ENCODE peak calls at places on chromosomes 4 and X, in nine cellular contexts. T is fibroblast of lung, R is Panc1, Z is uterus, B is lower lobe of right lung, P is gastrocnemius medialis, I is pancreas, Q is left ventricle myocardium inferior, U is endodermal cell. X is an unnamed sample.

GRCh38 chr4:114606240-114606639 is 7.6 kb downstream of the UGT8 start:
- DNase-seq in T (no peak), R (no peak), Z (no peak), B (no peak), P (no peak), I (no peak), Q (no peak), U (no peak), X (peak)

GRCh38 chrX:133394765-133395164 is 20.5 kb downstream of the GPC4 start:
- DNase-seq in T (no peak), R (no peak), Z (no peak), B (no peak), P (no peak), I (no peak), Q (no peak), U (no peak), X (no peak)

GRCh38 chrX:40406330-40406859 is 174.4 kb upstream of the ATP6AP2 start:
- DNase-seq in T (no peak), R (no peak), Z (no peak), B (no peak), P (peak), I (no peak), Q (no peak), U (no peak), X (no peak)

GRCh38 chr4:165906272-165906671 is 33.2 kb downstream of the TLL1 start:
- DNase-seq in T (no peak), R (no peak), Z (no peak), B (no peak), P (no peak), I (no peak), Q (no peak), U (no peak), X (no peak)

GRCh38 chr4:166006217-166006616 is 133.2 kb downstream of the TLL1 start:
- DNase-seq in T (no peak), R (no peak), Z (no peak), B (no peak), P (no peak), I (no peak), Q (no peak), U (no peak), X (no peak)

GRCh38 chrX:39194673-39195072 is 393.4 kb downstream of the MID1IP1 start:
- DNase-seq in T (no peak), R (no peak), Z (no peak), B (no peak), P (no peak), I (no peak), Q (no peak), U (no peak), X (no peak)

GRCh38 chr4:155615054-155615887 is 51.4 kb upstream of the GUCY1A1 start:
- DNase-seq in T (no peak), R (no peak), Z (no peak), B (no peak), P (no peak), I (no peak), Q (no peak), U (no peak), X (no peak)

GRCh38 chrX:134173541-134174272 is 63.3 kb upstream of the CCDC160 start:
- DNase-seq in T (no peak), R (no peak), Z (no peak), B (no peak), P (no peak), I (no peak), Q (no peak), U (peak), X (no peak)

GRCh38 chrX:72479324-72480274 is 93.0 kb downstream of the HDAC8 start:
- DNase-seq in T (no peak), R (no peak), Z (no peak), B (no peak), P (no peak), I (no peak), Q (no peak), U (no peak), X (no peak)

GRCh38 chrX:71958281-71958675 is 47.6 kb downstream of the NHSL2 start:
- DNase-seq in T (no peak), R (no peak), Z (no peak), B (no peak), P (no peak), I (no peak), Q (no peak), U (no peak), X (no peak)

GRCh38 chr4:110165382-110166285 is 32.8 kb downstream of the ELOVL6 start:
- DNase-seq in T (peak), R (no peak), Z (no peak), B (no peak), P (no peak), I (no peak), Q (no peak), U (no peak), X (peak)

GRCh38 chrX:50812995-50813842 is 775 bp downstream of the SHROOM4 start:
- DNase-seq in T (peak), R (no peak), Z (peak), B (peak), P (no peak), I (peak), Q (peak), U (peak), X (no peak)

GRCh38 chrX:270848-271367 is 10.3 kb upstream of the PLCXD1 start:
- DNase-seq in T (no peak), R (no peak), Z (no peak), B (peak), P (no peak), I (no peak), Q (peak), U (peak), X (no peak)

GRCh38 chr4:150140774-150141400 is 62.6 kb downstream of the DCLK2 start:
- DNase-seq in T (peak), R (no peak), Z (no peak), B (no peak), P (no peak), I (no peak), Q (no peak), U (no peak), X (peak)

GRCh38 chr4:82372502-82372873 is 1.3 kb downstream of the HNRNPD start:
- DNase-seq in T (peak), R (no peak), Z (no peak), B (no peak), P (peak), I (peak), Q (no peak), U (peak), X (no peak)

GRCh38 chr4:6956434-6957147 is 47.0 kb downstream of the TBC1D14 start:
- DNase-seq in T (no peak), R (no peak), Z (no peak), B (no peak), P (no peak), I (no peak), Q (no peak), U (peak), X (no peak)

GRCh38 chrX:103811858-103812257 is 20.2 kb downstream of the RAB9B start:
- DNase-seq in T (no peak), R (no peak), Z (no peak), B (no peak), P (no peak), I (no peak), Q (no peak), U (no peak), X (no peak)

GRCh38 chrX:66675541-66675940 is 36.7 kb upstream of the EDA2R start:
- DNase-seq in T (no peak), R (no peak), Z (no peak), B (no peak), P (no peak), I (no peak), Q (no peak), U (no peak), X (no peak)

GRCh38 chrX:78119521-78120227 is 15.6 kb downstream of the PGK1 start:
- DNase-seq in T (no peak), R (no peak), Z (no peak), B (no peak), P (no peak), I (no peak), Q (no peak), U (no peak), X (no peak)
- TF ChIP-seq CTCF in T (no peak), R (peak), Z (no peak), B (no peak), P (no peak), I (no peak), Q (peak), U (peak), X (no peak)

DNA sequence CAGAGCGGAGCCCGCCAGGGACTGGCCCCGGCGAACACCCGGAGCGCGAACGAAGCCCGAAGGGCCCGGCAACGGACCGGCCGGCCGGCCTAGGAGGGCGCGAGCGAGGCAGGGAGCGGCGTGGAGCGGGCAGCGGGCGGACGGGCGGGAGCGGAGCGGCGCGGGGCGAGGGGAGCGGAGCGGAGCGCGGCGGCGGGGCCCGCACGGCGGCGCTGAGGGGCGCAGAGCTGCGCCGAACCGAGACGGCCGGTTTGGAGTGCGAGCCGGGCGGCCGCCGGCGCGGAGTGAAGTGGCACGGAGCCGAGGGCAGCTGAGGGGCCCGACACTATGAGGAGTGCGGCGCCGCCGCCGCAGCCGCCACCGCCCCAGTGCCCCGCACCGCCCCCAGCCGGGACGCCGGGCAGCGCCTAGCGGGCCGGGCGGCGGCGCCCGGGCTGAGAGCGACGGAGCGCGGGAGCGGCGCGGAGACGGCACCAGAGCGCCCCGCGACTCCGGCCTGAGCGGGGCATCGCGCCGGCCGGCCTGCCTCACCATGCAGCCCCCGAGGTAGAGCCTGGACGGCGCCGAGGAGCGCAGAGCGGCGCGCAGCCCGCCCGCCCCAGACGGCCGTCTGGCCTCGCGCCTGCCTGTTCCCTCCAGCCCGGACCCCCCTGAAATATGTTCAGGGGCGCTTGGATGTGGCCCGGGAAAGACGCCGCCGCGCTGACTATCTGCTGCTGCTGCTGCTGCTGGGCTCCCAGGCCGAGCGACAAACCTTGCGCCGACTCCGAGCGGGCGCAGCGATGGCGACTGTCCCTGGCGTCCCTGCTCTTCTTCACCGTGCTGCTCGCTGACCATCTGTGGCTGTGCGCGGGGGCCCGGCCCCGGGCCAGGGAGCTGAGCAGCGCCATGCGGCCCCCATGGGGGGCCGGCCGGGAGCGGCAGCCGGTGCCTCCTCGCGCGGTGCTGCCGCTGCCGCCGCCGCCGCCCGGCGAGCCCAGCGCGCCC is 793 bp downstream of the NALF2 start:
- DNase-seq in T (no peak), R (no peak), Z (no peak), B (no peak), P (no peak), I (no peak), Q (no peak), U (peak), X (no peak)
- H3K27ac ChIP-seq in T (no peak), R (no peak), Z (no peak), B (no peak), P (no peak), I (no peak), Q (peak), U (no peak), X (no peak)

GRCh38 chrX:131747173-131747572 is 203.3 kb downstream of the OR13H1 start:
- DNase-seq in T (no peak), R (peak), Z (peak), B (no peak), P (no peak), I (peak), Q (no peak), U (no peak), X (no peak)
- TF ChIP-seq CTCF in T (no peak), R (peak), Z (peak), B (no peak), P (peak), I (no peak), Q (no peak), U (no peak), X (no peak)

GRCh38 chr4:1044469-1045192 is 33.2 kb downstream of the FGFRL1 start:
- DNase-seq in T (no peak), R (no peak), Z (peak), B (peak), P (no peak), I (peak), Q (no peak), U (peak), X (no peak)
- H3K27ac ChIP-seq in T (peak), R (peak), Z (peak), B (no peak), P (no peak), I (no peak), Q (no peak), U (no peak), X (peak)

GRCh38 chr4:132646186-132646585 is 502.9 kb upstream of the PCDH10 start:
- DNase-seq in T (no peak), R (no peak), Z (no peak), B (no peak), P (no peak), I (no peak), Q (no peak), U (no peak), X (no peak)

DNA sequence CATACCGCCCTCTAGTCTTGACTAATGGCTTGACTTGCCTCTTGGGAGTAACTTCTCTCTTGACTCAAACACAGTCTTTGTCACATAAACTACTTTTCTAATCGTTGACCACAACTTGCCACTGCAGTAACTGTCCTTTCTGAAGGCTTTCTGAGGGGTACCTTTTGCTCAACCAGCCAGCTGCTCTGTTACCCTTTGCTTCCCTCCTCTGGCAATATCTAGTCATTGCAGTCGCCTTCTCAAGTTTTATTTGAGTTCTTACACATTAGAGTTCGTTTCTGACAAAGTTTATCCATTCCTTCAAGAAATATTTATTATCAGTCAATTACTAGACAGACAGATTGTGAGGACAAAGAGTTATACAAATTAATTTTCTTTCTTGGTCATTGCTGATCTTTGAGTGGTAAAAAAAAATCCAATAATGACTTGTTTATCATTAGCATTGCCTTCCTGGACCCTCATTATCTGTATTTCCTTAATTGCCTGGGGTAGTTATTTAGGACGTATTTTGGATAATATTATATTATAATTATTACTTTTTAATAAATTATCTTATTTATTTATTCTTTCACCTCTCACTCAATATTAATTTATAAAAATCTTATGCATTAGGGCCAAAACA is 506.8 kb upstream of the PCDH10 start:
- DNase-seq in T (peak), R (peak), Z (no peak), B (no peak), P (no peak), I (peak), Q (no peak), U (peak), X (peak)
- TF ChIP-seq CTCF in T (peak), R (peak), Z (peak), B (peak), P (no peak), I (no peak), Q (peak), U (peak), X (peak)

GRCh38 chr4:47413515-47413914 is 50.0 kb downstream of the COMMD8 start:
- DNase-seq in T (no peak), R (no peak), Z (no peak), B (no peak), P (no peak), I (no peak), Q (no peak), U (no peak), X (no peak)
- H3K27ac ChIP-seq in T (no peak), R (no peak), Z (no peak), B (no peak), P (no peak), I (no peak), Q (no peak), U (no peak), X (no peak)

DNA sequence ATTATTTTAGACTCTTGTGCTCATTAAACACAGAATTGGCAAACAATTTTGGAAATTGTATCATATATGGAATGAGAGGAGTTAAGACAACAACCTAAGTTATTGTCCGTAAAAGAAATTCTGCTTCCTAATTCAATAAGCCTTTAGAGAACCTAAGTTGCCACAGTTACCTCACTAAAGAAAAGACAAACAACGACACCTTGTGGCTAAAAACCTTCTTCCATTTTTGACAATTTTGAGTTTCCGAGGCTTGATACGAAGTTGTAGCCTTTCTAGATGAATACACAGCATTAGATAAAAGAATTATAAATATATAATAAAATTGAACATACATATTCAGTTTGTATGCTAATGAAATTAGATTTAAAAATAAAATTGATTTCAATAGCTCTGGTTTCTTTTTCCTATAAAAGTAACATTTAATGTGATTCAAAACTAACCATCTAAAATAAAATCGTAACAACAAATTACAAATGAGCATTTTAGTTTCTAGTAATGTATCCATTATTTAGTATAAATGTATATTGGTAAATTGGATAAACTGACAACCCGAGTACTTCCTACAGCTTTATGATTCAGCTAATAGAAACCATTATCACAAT is 275.1 kb downstream of the GPM6A start:
- DNase-seq in T (peak), R (peak), Z (no peak), B (no peak), P (no peak), I (no peak), Q (no peak), U (no peak), X (peak)
- TF ChIP-seq CTCF in T (peak), R (peak), Z (peak), B (peak), P (no peak), I (no peak), Q (peak), U (peak), X (peak)

X was measured in RWPE1.